ENCODE peak calls at places on chromosomes 5 and 9, in five cellular contexts. Y is Peyer's patch, M is GM13977, G is cardiac fibroblast, A is gastrocnemius medialis. O is an unnamed sample.

GRCh38 chr5:89537800-89538199 is 654.8 kb upstream of the MEF2C start:
- DNase-seq in A (no peak), G (no peak), M (no peak), Y (no peak), O (no peak)

GRCh38 chr9:100540327-100540726 is 37.6 kb upstream of the CAVIN4 start:
- DNase-seq in Y (no peak), A (no peak), G (no peak), M (no peak), O (no peak)

GRCh38 chr5:15682566-15682965 is 182.6 kb downstream of the FBXL7 start:
- DNase-seq in G (no peak), M (no peak), A (no peak), Y (no peak), O (no peak)

GRCh38 chr5:34684281-34684979 is 28.3 kb downstream of the RAI14 start:
- DNase-seq in G (peak; percentile 59), Y (no peak), A (no peak), M (no peak), O (no peak)

GRCh38 chr9:114049453-114050225 is 28.5 kb downstream of the AMBP start:
- DNase-seq in Y (no peak), A (no peak), M (no peak), G (no peak), O (no peak)

GRCh38 chr9:21110708-21111576 is 30.7 kb downstream of the IFNW1 start:
- DNase-seq in A (no peak), G (peak; percentile 84), Y (no peak), M (peak; percentile 57), O (no peak)

GRCh38 chr5:93603711-93604118 is 20.7 kb downstream of the NR2F1 start:
- DNase-seq in G (no peak), M (no peak), Y (no peak), A (no peak), O (no peak)

GRCh38 chr5:177447066-177447610 is 524 bp downstream of the PRR7 start:
- DNase-seq in M (peak; percentile 91), G (peak; percentile 50), A (no peak), Y (peak; percentile 77), O (peak; percentile 68)

GRCh38 chr9:137295313-137296213 is 6.5 kb downstream of the NRARP start:
- DNase-seq in M (peak; percentile 96), Y (no peak), A (no peak), G (peak; percentile 34), O (peak; percentile 72)

GRCh38 chr5:109997191-109997590 is 307.5 kb downstream of the MAN2A1 start:
- DNase-seq in A (no peak), Y (no peak), M (no peak), G (no peak), O (no peak)

GRCh38 chr9:130266236-130267098 is 907 bp downstream of the HMCN2 start:
- DNase-seq in A (no peak), M (no peak), G (no peak), Y (peak; percentile 46), O (no peak)

GRCh38 chr5:96026334-96027065 is 64.8 kb upstream of the ELL2 start:
- DNase-seq in M (no peak), Y (no peak), A (no peak), G (peak; percentile 45), O (no peak)

GRCh38 chr5:143315929-143316328 is 87.6 kb downstream of the NR3C1 start:
- DNase-seq in Y (no peak), M (no peak), G (no peak), A (peak; percentile 14), O (no peak)

GRCh38 chr5:152376871-152377270 is 28.2 kb downstream of the NMUR2 start:
- DNase-seq in G (no peak), M (no peak), Y (no peak), A (no peak), O (no peak)

GRCh38 chr5:67025437-67025836 is 171.2 kb downstream of the CD180 start:
- DNase-seq in M (no peak), G (no peak), A (no peak), Y (no peak), O (no peak)

GRCh38 chr9:97555164-97555563 is 53.7 kb downstream of the TMOD1 start:
- DNase-seq in Y (no peak), M (no peak), G (peak; percentile 85), A (no peak), O (no peak)

GRCh38 chr5:82298668-82299067 is 20.5 kb upstream of the RPS23 start:
- DNase-seq in A (no peak), Y (no peak), M (no peak), G (no peak), O (no peak)

GRCh38 chr9:75979362-75979761 is 88.9 kb downstream of the PCSK5 start:
- DNase-seq in A (no peak), M (peak; percentile 11), Y (no peak), G (peak; percentile 12), O (no peak)

GRCh38 chr9:132192728-132193127 is 30.9 kb downstream of the NTNG2 start:
- DNase-seq in A (no peak), G (no peak), M (no peak), Y (no peak), O (no peak)

GRCh38 chr9:34694811-34695210 is 3.7 kb upstream of the CCL19 start:
- DNase-seq in G (no peak), M (no peak), A (no peak), Y (no peak), O (no peak)

DNA sequence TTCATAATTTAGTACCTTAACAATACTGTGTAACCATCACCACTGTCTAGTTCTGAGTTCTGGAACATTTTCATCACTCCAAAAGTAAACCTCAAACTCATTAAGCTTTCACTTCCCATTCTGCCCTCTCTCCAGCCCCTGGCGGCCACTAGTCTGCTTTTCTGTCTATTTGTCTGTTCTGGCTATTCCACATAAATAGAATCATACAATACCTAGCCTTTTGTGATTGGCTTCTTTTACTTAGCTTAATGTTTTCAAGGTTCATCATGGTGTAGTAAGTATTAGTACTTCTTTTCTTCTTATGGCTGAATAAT is 138.7 kb downstream of the RAPGEF6 start:
- DNase-seq in G (no peak), M (peak; percentile 8), A (no peak), Y (no peak), O (no peak)
- TF ChIP-seq CTCF in G (no peak), M (peak; percentile 32), A (no peak), Y (peak; percentile 29), O (no peak)

GRCh38 chr5:148687427-148687826 is 33.1 kb upstream of the HTR4 start:
- DNase-seq in A (no peak), M (no peak), Y (peak; percentile 64), G (peak; percentile 21), O (no peak)
- TF ChIP-seq CTCF in A (no peak), M (peak; percentile 50), Y (peak; percentile 35), G (peak; percentile 60), O (no peak)

DNA sequence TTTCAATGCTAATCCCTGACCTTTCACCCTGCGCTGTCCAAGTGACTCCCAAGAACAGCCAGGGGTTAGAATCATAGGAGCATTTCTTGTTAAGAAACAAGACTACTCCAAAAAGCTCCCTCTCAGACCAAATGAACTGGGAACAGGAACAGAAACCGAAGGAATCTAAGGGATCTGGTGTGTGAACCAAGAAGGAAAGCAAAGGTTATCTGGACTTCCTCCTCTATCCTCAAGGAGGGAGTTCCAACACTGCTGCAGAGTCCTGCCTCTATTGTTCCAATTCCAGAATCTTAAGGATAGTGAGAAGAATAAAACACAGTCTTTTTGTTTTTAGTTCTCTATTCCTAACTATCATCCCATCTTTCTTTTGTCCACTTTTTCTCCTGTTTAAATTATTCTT is 87.2 kb downstream of the EPB41L4A start:
- DNase-seq in Y (no peak), M (no peak), A (no peak), G (no peak), O (no peak)
- TF ChIP-seq CTCF in Y (no peak), M (no peak), A (no peak), G (no peak), O (no peak)

GRCh38 chr5:174816858-174817257 is 92.5 kb downstream of the MSX2 start:
- DNase-seq in Y (no peak), G (no peak), M (no peak), A (no peak), O (no peak)
- TF ChIP-seq CTCF in Y (no peak), G (peak; percentile 29), M (peak; percentile 16), A (peak; percentile 15), O (no peak)

GRCh38 chr5:146947181-146947941 is 68.8 kb upstream of the PPP2R2B start:
- DNase-seq in Y (no peak), M (no peak), A (no peak), G (peak; percentile 4), O (no peak)
- TF ChIP-seq CTCF in Y (no peak), M (peak; percentile 28), A (no peak), G (no peak), O (peak; percentile 27)

GRCh38 chr5:180860273-180860886 is 696 bp downstream of the ZFP62 start:
- DNase-seq in M (peak; percentile 79), A (no peak), Y (peak; percentile 74), G (no peak), O (peak; percentile 22)
- TF ChIP-seq CTCF in M (peak; percentile 34), A (no peak), Y (peak; percentile 30), G (no peak), O (peak; percentile 27)

GRCh38 chr5:129094924-129095797 is 612 bp downstream of the ISOC1 start:
- DNase-seq in M (peak; percentile 71), Y (peak; percentile 88), A (peak; percentile 23), G (peak; percentile 62), O (peak; percentile 47)
- TF ChIP-seq CTCF in M (no peak), Y (no peak), A (no peak), G (no peak), O (no peak)

DNA sequence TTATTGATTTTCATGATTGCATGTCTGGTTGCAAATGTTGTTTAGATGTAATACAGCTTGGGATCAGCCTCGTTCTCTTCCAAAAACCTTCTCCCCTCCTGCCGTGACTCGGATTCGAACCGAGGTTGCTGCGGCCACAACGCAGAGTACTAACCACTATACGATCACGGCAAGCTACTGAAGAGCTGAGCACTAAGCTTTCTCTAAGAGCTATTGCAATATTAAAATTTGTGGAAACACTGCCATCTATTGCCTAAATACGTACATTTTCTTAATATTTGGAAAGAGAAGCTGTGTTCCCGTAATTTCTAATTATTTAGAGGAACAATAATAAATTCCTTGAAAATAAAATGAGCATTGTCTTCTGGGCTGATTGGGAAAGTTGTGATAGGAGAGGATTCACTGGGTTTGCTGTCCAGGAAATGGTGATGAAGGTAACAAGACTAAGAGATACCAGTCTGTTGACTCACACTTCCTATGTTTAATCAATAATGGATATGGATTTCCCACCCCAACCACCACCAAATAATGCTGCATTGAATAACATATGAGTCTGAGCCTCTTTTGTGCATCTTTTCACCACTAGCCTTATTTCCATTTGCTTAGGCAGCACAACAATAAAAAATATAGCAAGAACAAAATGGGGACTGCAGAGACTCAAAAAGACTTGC is 120.0 kb upstream of the NFIB start:
- DNase-seq in G (peak; percentile 88), Y (no peak), A (no peak), M (peak; percentile 12), O (no peak)
- TF ChIP-seq CTCF in G (peak; percentile 18), Y (no peak), A (no peak), M (peak; percentile 26), O (no peak)

GRCh38 chr5:142283304-142283703 is 41.5 kb downstream of the SPRY4 start:
- DNase-seq in G (no peak), A (no peak), M (no peak), Y (no peak), O (no peak)

GRCh38 chr5:142277796-142278195 is 47.0 kb downstream of the SPRY4 start:
- DNase-seq in Y (no peak), A (no peak), G (no peak), M (no peak), O (no peak)

GRCh38 chr5:142281012-142281374 is 43.8 kb downstream of the SPRY4 start:
- DNase-seq in Y (no peak), M (no peak), A (no peak), G (no peak), O (no peak)

GRCh38 chr5:142281966-142282365 is 42.9 kb downstream of the SPRY4 start:
- DNase-seq in A (no peak), G (no peak), Y (no peak), M (no peak), O (no peak)

GRCh38 chr5:142280066-142281011 is 44.5 kb downstream of the SPRY4 start:
- DNase-seq in Y (no peak), M (no peak), A (no peak), G (peak; percentile 83), O (no peak)
- TF ChIP-seq CTCF in Y (no peak), M (no peak), A (no peak), G (no peak), O (no peak)

O was measured in natural killer cell.